ENCODE peak calls at places on chromosomes 7 and 10, in ten cellular contexts. Z, B, V, E, G, W, N, P, Y and U are unnamed samples.

GRCh38 chr7:30173058-30173897 is 38.5 kb downstream of the MTURN start:
- DNase-seq in P (peak), Y (peak), G (peak), V (no peak), N (peak), Z (peak), W (no peak), B (peak), E (peak), U (peak)

GRCh38 chr7:91875851-91876250 is 4.7 kb downstream of the MTERF1 start:
- DNase-seq in N (no peak), V (no peak), W (no peak), Y (no peak), P (no peak), G (no peak), B (no peak), E (no peak), Z (no peak), U (peak)

GRCh38 chr10:62653254-62653653 is 151.3 kb upstream of the ADO start:
- DNase-seq in W (no peak), Y (no peak), P (no peak), N (no peak), V (peak), B (no peak), G (no peak), E (no peak), Z (no peak), U (no peak)

GRCh38 chr7:36188266-36188665 is 35.2 kb downstream of the EEPD1 start:
- DNase-seq in B (no peak), E (no peak), N (no peak), V (no peak), Z (no peak), Y (no peak), W (no peak), P (no peak), G (no peak), U (peak)

GRCh38 chr7:151798851-151799428 is 78.0 kb downstream of the PRKAG2 start:
- DNase-seq in G (no peak), Y (no peak), V (no peak), P (no peak), E (no peak), Z (no peak), W (no peak), N (no peak), B (no peak), U (peak)

GRCh38 chr10:29160110-29160669 is 128.7 kb upstream of the LYZL1 start:
- DNase-seq in N (no peak), Y (peak), W (no peak), Z (peak), V (no peak), P (no peak), E (peak), B (no peak), G (no peak), U (peak)

GRCh38 chr7:36985866-36986402 is 261.6 kb upstream of the AOAH start:
- DNase-seq in W (no peak), E (no peak), B (no peak), G (peak), P (peak), N (no peak), V (no peak), Y (no peak), Z (no peak), U (no peak)

GRCh38 chr10:76456190-76456589 is 1024.8 kb downstream of the LRMDA start:
- DNase-seq in P (no peak), Y (no peak), B (no peak), E (no peak), N (no peak), Z (no peak), W (no peak), V (no peak), G (no peak), U (peak)

GRCh38 chr10:124717911-124718734 is 26.1 kb downstream of the FAM53B start:
- DNase-seq in N (no peak), W (peak), Z (no peak), Y (peak), G (peak), P (no peak), V (peak), E (no peak), B (no peak), U (peak)

GRCh38 chr7:28524978-28525377 is 112.7 kb downstream of the CREB5 start:
- DNase-seq in N (no peak), Y (no peak), Z (no peak), G (no peak), W (no peak), E (no peak), V (no peak), P (no peak), B (no peak), U (no peak)

GRCh38 chr10:56881218-56881617 is 520.2 kb upstream of the ZWINT start:
- DNase-seq in N (no peak), G (no peak), W (no peak), P (peak), V (no peak), E (no peak), B (peak), Y (no peak), Z (no peak), U (no peak)

GRCh38 chr7:47482013-47482761 is 99.7 kb downstream of the TNS3 start:
- DNase-seq in Y (peak), N (no peak), W (no peak), P (no peak), Z (peak), E (peak), V (no peak), B (no peak), G (no peak), U (peak)

GRCh38 chr7:2979276-2979675 is 64.4 kb downstream of the CARD11 start:
- DNase-seq in W (peak), Z (no peak), Y (no peak), B (no peak), E (no peak), P (no peak), G (no peak), N (no peak), V (peak), U (no peak)

GRCh38 chr7:22129819-22130580 is 184.3 kb upstream of the CDCA7L start:
- DNase-seq in Z (no peak), Y (no peak), E (no peak), V (no peak), N (no peak), P (no peak), B (no peak), G (no peak), W (no peak), U (no peak)

GRCh38 chr10:32112055-32112454 is 55.8 kb upstream of the KIF5B start:
- DNase-seq in Y (peak), G (no peak), P (no peak), B (no peak), N (no peak), E (peak), W (no peak), Z (peak), V (no peak), U (peak)

GRCh38 chr7:124751017-124751416 is 14.6 kb downstream of the GPR37 start:
- DNase-seq in E (no peak), W (no peak), N (no peak), V (no peak), G (no peak), B (no peak), P (no peak), Z (no peak), Y (no peak), U (no peak)

GRCh38 chr10:94133239-94133638 is 139.5 kb downstream of the PLCE1 start:
- DNase-seq in N (no peak), E (no peak), B (no peak), W (no peak), P (no peak), G (no peak), Y (peak), V (no peak), Z (no peak), U (no peak)

GRCh38 chr10:56880541-56880940 is 519.5 kb upstream of the ZWINT start:
- DNase-seq in Z (no peak), N (no peak), P (no peak), Y (no peak), V (no peak), G (no peak), B (no peak), W (no peak), E (no peak), U (no peak)

GRCh38 chr10:112585052-112585451 is 138.0 kb downstream of the VTI1A start:
- DNase-seq in N (no peak), V (no peak), P (no peak), G (no peak), E (no peak), W (no peak), Z (peak), Y (peak), B (no peak), U (peak)

GRCh38 chr7:146670532-146670931 is 553.9 kb downstream of the CNTNAP2 start:
- DNase-seq in W (no peak), P (no peak), Y (no peak), E (no peak), G (no peak), V (no peak), Z (no peak), N (no peak), B (no peak), U (no peak)

GRCh38 chr10:520402-520787 is 169.1 kb downstream of the DIP2C start:
- DNase-seq in W (no peak), P (no peak), G (peak), N (no peak), B (peak), V (no peak), E (no peak), Y (no peak), Z (peak), U (no peak)

GRCh38 chr7:108455833-108456677 is at the start of gene NRCAM:
- DNase-seq in V (peak), P (peak), Y (peak), B (peak), W (peak), N (no peak), E (no peak), Z (no peak), G (peak), U (peak)

GRCh38 chr7:156222151-156222550 is 409.9 kb upstream of the SHH start:
- DNase-seq in G (no peak), Y (no peak), P (no peak), E (no peak), V (no peak), B (no peak), W (no peak), Z (no peak), N (no peak), U (no peak)